ENCODE peak calls at places on chromosomes 6 and 20, in nine cellular contexts. T is gastrocnemius medialis, S is esophagus muscularis mucosa, C is IMR-90, A is fibroblast of lung, L is ovary, E is left ventricle myocardium inferior, Y is right lobe of liver, X is kidney. Q is an unnamed sample. For H3K4me1 and H3K9me3, the result is how much of the 10 kb centered on the place peaks cover.

GRCh38 chr20:40978761-40979160 is 49.9 kb upstream of the TOP1 start:
- DNase-seq in T (no peak), S (peak), C (no peak), A (no peak), L (no peak), E (no peak), Y (no peak), X (no peak), Q (no peak)

GRCh38 chr20:63957004-63957689 is 931 bp upstream of the UCKL1 start:
- DNase-seq in T (peak), S (no peak), C (peak), A (peak), L (peak), E (peak), Y (peak), X (peak), Q (no peak)

GRCh38 chr6:40398810-40399477 is 188.2 kb downstream of the LRFN2 start:
- DNase-seq in T (no peak), S (no peak), C (no peak), A (no peak), L (no peak), E (no peak), Y (no peak), X (no peak), Q (no peak)

GRCh38 chr6:10441004-10441654 is 26.3 kb upstream of the TFAP2A start:
- DNase-seq in T (no peak), S (no peak), C (peak), A (peak), L (no peak), E (no peak), Y (peak), X (no peak), Q (no peak)

GRCh38 chr20:37649017-37649416 is 44.8 kb upstream of the CTNNBL1 start:
- DNase-seq in T (no peak), S (no peak), C (no peak), A (no peak), L (no peak), E (no peak), Y (no peak), X (no peak), Q (no peak)

GRCh38 chr20:17866234-17867001 is 102.2 kb downstream of the SNX5 start:
- DNase-seq in T (no peak), S (no peak), C (no peak), A (no peak), L (no peak), E (no peak), Y (no peak), X (no peak), Q (no peak)

GRCh38 chr6:158959552-158959951 is 40.5 kb downstream of the RSPH3 start:
- DNase-seq in T (no peak), S (no peak), C (no peak), A (no peak), L (no peak), E (no peak), Y (no peak), X (no peak), Q (no peak)

GRCh38 chr6:1226208-1227099 is 85.4 kb upstream of the FOXQ1 start:
- DNase-seq in T (no peak), S (no peak), C (no peak), A (no peak), L (no peak), E (no peak), Y (no peak), X (no peak), Q (no peak)

GRCh38 chr6:44263357-44264100 is 1.8 kb downstream of the NFKBIE start:
- DNase-seq in T (no peak), S (no peak), C (peak), A (peak), L (no peak), E (no peak), Y (peak), X (no peak), Q (no peak)

GRCh38 chr6:99434702-99435530 is 9.8 kb upstream of the PNISR start:
- DNase-seq in T (no peak), S (no peak), C (peak), A (peak), L (no peak), E (no peak), Y (no peak), X (no peak), Q (no peak)

GRCh38 chr6:113077794-113078193 is 730.7 kb downstream of the RFPL4B start:
- DNase-seq in T (no peak), S (no peak), C (no peak), A (no peak), L (no peak), E (no peak), Y (no peak), X (no peak), Q (no peak)

GRCh38 chr6:5506575-5506974 is 245.3 kb downstream of the FARS2 start:
- DNase-seq in T (no peak), S (peak), C (no peak), A (no peak), L (no peak), E (no peak), Y (no peak), X (no peak), Q (no peak)

GRCh38 chr6:127053032-127053908 is 65.2 kb upstream of the RSPO3 start:
- DNase-seq in T (no peak), S (no peak), C (peak), A (peak), L (no peak), E (no peak), Y (no peak), X (no peak), Q (no peak)

GRCh38 chr6:37058084-37058586 is 52.7 kb downstream of the FGD2 start:
- DNase-seq in T (peak), S (no peak), C (peak), A (peak), L (no peak), E (no peak), Y (no peak), X (no peak), Q (no peak)

DNA sequence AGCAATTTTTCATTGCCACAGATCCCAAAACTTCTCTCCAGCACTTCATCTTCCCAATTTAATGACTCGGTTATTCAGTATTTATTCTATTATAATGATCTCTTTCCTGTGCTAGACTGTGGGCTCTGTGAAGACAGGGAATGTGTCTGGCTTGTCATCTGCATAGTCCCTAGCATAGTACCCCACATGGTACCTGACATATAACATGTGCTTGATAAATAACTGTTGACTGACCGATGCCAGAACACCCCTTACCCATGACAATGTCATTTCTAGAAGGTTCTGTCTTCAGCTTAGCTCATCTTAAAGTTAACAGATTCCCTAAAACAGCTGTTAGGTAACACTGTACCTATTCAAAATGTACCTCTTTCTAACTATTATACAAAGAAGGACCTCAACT is 3.6 kb downstream of the PXMP4 start:
- DNase-seq in T (no peak), S (no peak), C (no peak), A (no peak), L (no peak), E (no peak), Y (no peak), X (no peak), Q (no peak)
- TF ChIP-seq CTCF in T (no peak), S (no peak), C (no peak), A (no peak), L (no peak), E (no peak), Y (no peak), X (no peak), Q (no peak)

GRCh38 chr6:122681715-122682114 is 71.5 kb downstream of the PKIB start:
- DNase-seq in T (no peak), S (no peak), C (no peak), A (no peak), L (no peak), E (no peak), Y (no peak), X (no peak), Q (no peak)
- H3K4me1 ChIP-seq in T (under half), S (under half), C (under half), A (under half), L (under half), E (under half), Y (under half), X (under half), Q (under half)

DNA sequence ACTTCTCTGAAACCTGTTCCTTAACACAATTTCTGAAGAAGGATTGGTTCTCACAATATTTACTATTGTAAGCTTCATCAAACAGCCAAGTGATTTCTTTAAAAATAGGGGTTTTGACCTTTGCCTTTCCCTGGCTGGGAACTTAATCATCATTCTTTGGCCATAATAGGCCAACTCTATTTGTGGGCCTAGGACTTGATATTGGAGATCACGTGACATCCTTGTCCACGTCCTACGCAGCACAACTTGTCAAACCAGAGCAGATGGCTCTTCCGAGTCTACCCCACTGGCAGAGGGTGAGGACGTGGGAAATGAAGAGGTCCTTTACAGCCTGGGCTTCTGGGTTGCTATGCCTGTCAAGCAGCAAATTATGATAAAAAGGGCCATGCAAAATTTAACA is 1030.6 kb downstream of the KIF16B start:
- DNase-seq in T (no peak), S (no peak), C (no peak), A (no peak), L (no peak), E (no peak), Y (no peak), X (no peak), Q (no peak)
- H3K9me3 ChIP-seq in T (under half), S (under half), C (under half), A (under half), L (under half), E (under half), Y (under half), X (under half), Q (under half)

GRCh38 chr6:17589402-17590116 is 10.5 kb upstream of the FAM8A1 start:
- DNase-seq in T (no peak), S (no peak), C (peak), A (peak), L (no peak), E (no peak), Y (no peak), X (no peak), Q (no peak)
- TF ChIP-seq CTCF in T (no peak), S (no peak), C (peak), A (no peak), L (no peak), E (no peak), Y (no peak), X (no peak), Q (no peak)

DNA sequence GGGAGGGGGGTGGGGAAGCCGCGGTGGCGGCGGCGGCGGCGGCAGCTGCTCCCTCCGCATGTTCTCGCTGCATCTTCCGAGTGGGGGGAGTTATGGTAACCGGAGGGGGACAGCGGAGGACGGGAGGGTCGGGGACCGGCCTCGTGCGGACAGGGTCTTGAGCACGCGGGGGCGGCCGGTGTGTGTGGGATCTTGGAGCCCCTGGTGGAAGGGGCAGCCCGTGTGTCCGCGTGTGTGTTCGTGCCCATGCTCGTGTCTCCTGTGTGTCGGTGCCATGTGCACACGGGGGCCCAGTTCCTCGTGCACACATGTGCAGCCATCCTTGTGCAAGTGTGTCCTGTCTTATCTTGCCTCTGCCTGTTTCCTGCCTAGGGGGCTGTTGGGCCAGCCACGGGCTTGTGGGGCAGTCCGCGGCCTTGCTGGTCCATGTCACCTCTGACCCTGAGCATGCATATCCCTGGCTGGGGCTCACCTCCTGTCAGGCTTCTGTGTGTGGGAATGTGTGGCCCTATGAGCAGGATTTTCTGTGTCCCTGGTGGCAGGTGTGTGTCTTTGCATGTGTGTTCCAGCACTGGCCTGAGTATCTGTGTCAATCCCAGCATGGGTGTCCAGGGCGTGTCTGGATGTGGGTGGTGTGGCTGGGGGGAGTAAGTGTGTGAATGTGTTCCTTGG is 8.5 kb downstream of the SYNGAP1 start:
- DNase-seq in T (no peak), S (no peak), C (no peak), A (no peak), L (no peak), E (no peak), Y (no peak), X (peak), Q (no peak)
- H3K4me1 ChIP-seq in T (under half), S (half or more), C (under half), A (under half), L (under half), E (half or more), Y (under half), X (under half), Q (half or more)

GRCh38 chr6:100460650-100461204 is 4.0 kb downstream of the SIM1 start:
- DNase-seq in T (no peak), S (peak), C (no peak), A (no peak), L (no peak), E (no peak), Y (no peak), X (no peak), Q (no peak)

GRCh38 chr6:100462990-100463684 is 1.6 kb downstream of the SIM1 start:
- DNase-seq in T (no peak), S (peak), C (no peak), A (no peak), L (no peak), E (no peak), Y (no peak), X (no peak), Q (no peak)

GRCh38 chr6:100461273-100461919 is 3.3 kb downstream of the SIM1 start:
- DNase-seq in T (no peak), S (peak), C (no peak), A (peak), L (no peak), E (no peak), Y (no peak), X (no peak), Q (no peak)

GRCh38 chr6:100462396-100462795 is 2.3 kb downstream of the SIM1 start:
- DNase-seq in T (no peak), S (no peak), C (no peak), A (no peak), L (no peak), E (no peak), Y (no peak), X (no peak), Q (no peak)

GRCh38 chr6:100461920-100462295 is 2.8 kb downstream of the SIM1 start:
- DNase-seq in T (no peak), S (no peak), C (no peak), A (no peak), L (no peak), E (no peak), Y (no peak), X (no peak), Q (no peak)
- H3K9me3 ChIP-seq in T (under half), S (under half), C (under half), A (under half), L (under half), E (under half), Y (under half), X (under half), Q (under half)

GRCh38 chr20:43586641-43587040 is 4.1 kb upstream of the IFT52 start:
- DNase-seq in T (no peak), S (no peak), C (no peak), A (no peak), L (no peak), E (no peak), Y (no peak), X (no peak), Q (no peak)

GRCh38 chr20:43590036-43590391 is 723 bp upstream of the IFT52 start:
- DNase-seq in T (no peak), S (no peak), C (no peak), A (no peak), L (peak), E (no peak), Y (peak), X (no peak), Q (no peak)

DNA sequence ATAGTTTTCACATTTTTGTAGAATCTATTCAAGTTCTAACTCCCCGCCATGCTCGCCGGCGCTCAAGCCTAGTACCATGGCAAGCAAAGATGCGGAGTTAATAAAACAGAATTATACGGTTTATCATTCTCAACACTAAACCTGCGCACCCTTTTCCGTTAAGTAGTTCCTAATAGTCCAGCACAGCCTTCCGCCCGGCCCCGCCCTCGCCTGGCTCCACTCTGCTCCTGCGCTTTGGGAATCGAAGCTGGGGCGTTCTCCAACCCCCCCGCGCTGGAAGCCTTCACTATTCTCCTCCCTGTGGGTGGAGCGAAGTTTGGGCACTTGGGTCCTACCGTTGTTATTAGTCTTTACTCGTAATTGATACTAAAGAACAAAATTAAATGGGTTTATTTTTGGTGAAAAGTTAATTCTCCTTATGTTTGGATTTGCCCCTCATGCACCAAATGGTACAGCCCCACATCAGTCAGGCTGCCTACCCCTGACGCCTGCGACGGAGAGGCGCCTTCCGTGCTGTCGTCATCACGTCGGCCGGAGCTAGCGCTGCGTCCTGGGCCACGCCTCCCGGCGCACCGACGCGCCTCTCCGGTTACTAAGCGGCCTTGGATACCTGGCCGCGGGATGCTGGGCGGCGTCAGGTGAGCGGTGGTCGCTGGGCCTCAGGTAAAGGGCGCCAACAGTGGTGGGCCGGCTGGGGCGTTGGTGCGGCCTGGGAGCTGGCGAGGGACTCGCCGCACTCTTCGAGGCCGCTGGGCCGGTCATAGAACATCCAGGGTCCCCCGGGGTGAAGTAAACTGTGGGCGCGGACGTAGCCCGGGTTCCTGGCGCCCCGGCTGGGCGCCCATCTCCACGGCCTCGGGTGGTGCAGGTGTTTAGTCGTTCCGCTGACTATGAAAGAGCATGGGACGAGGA is at the start of gene IFT52:
- DNase-seq in T (peak), S (peak), C (peak), A (peak), L (peak), E (peak), Y (peak), X (peak), Q (peak)
- TF ChIP-seq CTCF in T (no peak), S (no peak), C (no peak), A (no peak), L (no peak), E (no peak), Y (no peak), X (no peak), Q (peak)

GRCh38 chr20:25049261-25050060 is 8.5 kb downstream of the ACSS1 start:
- DNase-seq in T (peak), S (no peak), C (no peak), A (no peak), L (peak), E (no peak), Y (peak), X (peak), Q (no peak)

GRCh38 chr20:25050082-25050481 is 7.9 kb downstream of the ACSS1 start:
- DNase-seq in T (no peak), S (no peak), C (no peak), A (no peak), L (no peak), E (no peak), Y (no peak), X (peak), Q (no peak)

GRCh38 chr20:25052255-25053206 is 5.4 kb downstream of the ACSS1 start:
- DNase-seq in T (no peak), S (no peak), C (no peak), A (peak), L (no peak), E (no peak), Y (peak), X (peak), Q (no peak)

GRCh38 chr20:25051386-25052155 is 6.4 kb downstream of the ACSS1 start:
- DNase-seq in T (no peak), S (no peak), C (no peak), A (no peak), L (no peak), E (no peak), Y (peak), X (no peak), Q (no peak)

GRCh38 chr20:25050501-25051350 is 7.2 kb downstream of the ACSS1 start:
- DNase-seq in T (no peak), S (no peak), C (no peak), A (no peak), L (no peak), E (no peak), Y (peak), X (peak), Q (peak)
- H3K4me1 ChIP-seq in T (half or more), S (half or more), C (under half), A (under half), L (under half), E (half or more), Y (under half), X (half or more), Q (half or more)

Q was measured in tibial nerve.